ENCODE peak calls at places on chromosomes 13 and 19, in four cellular contexts. W is H1, I is HepG2, O is GM12878. F is an unnamed sample.

GRCh38 chr13:34025746-34026145 is 207.8 kb downstream of the RFC3 start:
- DNase-seq in W (no peak), I (no peak), O (no peak), F (no peak)

GRCh38 chr13:114264886-114265611 is 16.4 kb upstream of the UPF3A start:
- DNase-seq in W (no peak), I (no peak), O (no peak), F (no peak)

GRCh38 chr13:51935326-51936171 is 73.8 kb downstream of the CCDC70 start:
- DNase-seq in W (no peak), I (no peak), O (no peak), F (no peak)

GRCh38 chr13:59345316-59345715 is 818.4 kb downstream of the DIAPH3 start:
- DNase-seq in W (no peak), I (no peak), O (no peak), F (no peak)

GRCh38 chr13:20565120-20565736 is 1.7 kb upstream of the IFT88 start:
- DNase-seq in W (no peak), I (no peak), O (no peak), F (no peak)

GRCh38 chr19:37966211-37967072 is 59.4 kb downstream of the SIPA1L3 start:
- DNase-seq in W (no peak), I (no peak), O (no peak), F (no peak)

GRCh38 chr13:87975035-87975434 is 303.9 kb downstream of the SLITRK5 start:
- DNase-seq in W (no peak), I (no peak), O (no peak), F (no peak)

GRCh38 chr13:25136872-25137623 is 35.0 kb downstream of the AMER2 start:
- DNase-seq in W (no peak), I (no peak), O (no peak), F (no peak)

GRCh38 chr19:30664358-30665058 is 292.3 kb downstream of the ZNF536 start:
- DNase-seq in W (no peak), I (peak), O (no peak), F (peak)

GRCh38 chr19:34310494-34310981 is 54.5 kb upstream of the GPI start:
- DNase-seq in W (no peak), I (no peak), O (no peak), F (no peak)

GRCh38 chr13:28585557-28585956 is 73.4 kb upstream of the POMP start:
- DNase-seq in W (no peak), I (no peak), O (no peak), F (no peak)

GRCh38 chr13:76014618-76015315 is 378.6 kb downstream of the LMO7 start:
- DNase-seq in W (no peak), I (no peak), O (no peak), F (no peak)

GRCh38 chr13:31048521-31048920 is 113.2 kb downstream of the HSPH1 start:
- DNase-seq in W (no peak), I (no peak), O (no peak), F (no peak)

DNA sequence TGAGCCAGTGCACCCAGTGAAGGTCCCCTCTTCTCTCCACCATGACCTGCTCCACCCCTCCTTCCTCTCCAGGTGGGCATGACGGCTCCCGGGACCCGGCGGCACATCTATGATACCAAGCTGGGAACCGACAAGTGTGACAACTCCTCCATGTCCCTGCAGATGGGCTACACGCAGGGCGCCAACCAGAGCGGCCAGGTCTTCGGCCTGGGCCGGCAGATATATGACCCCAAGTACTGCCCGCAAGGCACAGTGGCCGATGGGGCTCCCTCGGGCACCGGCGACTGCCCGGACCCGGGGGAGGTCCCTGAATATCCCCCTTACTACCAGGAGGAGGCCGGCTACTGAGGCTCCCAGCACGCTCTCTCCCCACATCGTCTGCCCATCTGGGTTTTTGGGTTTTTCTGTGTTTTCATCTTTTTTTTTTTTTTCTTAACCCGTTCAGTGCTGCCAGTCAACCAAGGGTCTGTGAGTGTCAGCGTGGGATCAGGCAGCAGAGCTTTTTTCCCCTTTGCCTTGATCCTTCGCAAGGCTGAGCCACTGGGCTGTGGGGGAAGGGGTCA is 2.3 kb upstream of the ABCA7 start:
- DNase-seq in W (no peak), I (no peak), O (no peak), F (no peak)
- TF ChIP-seq SUZ12 in W (no peak), I (no peak), O (no peak), F (no peak)

GRCh38 chr19:10226021-10226375 is 5.1 kb downstream of the S1PR2 start:
- DNase-seq in W (no peak), I (no peak), O (no peak), F (no peak)
- H3K9ac ChIP-seq in W (no peak), I (no peak), O (no peak), F (no peak)

GRCh38 chr13:29707876-29708543 is 112.5 kb upstream of the SLC7A1 start:
- DNase-seq in W (peak), I (peak), O (no peak), F (peak)
- TF ChIP-seq SUZ12 in W (no peak), I (no peak), O (no peak), F (no peak)

GRCh38 chr19:56159616-56160271 is 16.1 kb upstream of the GALP start:
- DNase-seq in W (no peak), I (no peak), O (no peak), F (no peak)
- H3K9ac ChIP-seq in W (no peak), I (no peak), O (no peak), F (no peak)

F was measured in NT2/D1.